ENCODE peak calls at places on chromosome 6, in five cellular contexts. X is heart right ventricle; I is iPS DF 19.7; Z is activated CD4-positive, alpha-beta T cell treated with anti-CD3 and anti-CD28 coated beads for 1 hour; P is tibial artery. G is an unnamed sample.

GRCh38 chr6:116096979-116097816 is 3.5 kb upstream of the NT5DC1 start:
- DNase-seq in X (no peak), I (no peak), Z (no peak), P (no peak), G (no peak)

GRCh38 chr6:40791004-40791403 is 203.8 kb upstream of the LRFN2 start:
- DNase-seq in X (no peak), I (no peak), Z (no peak), P (no peak), G (no peak)

GRCh38 chr6:150076196-150076893 is 7.4 kb upstream of the ULBP3 start:
- DNase-seq in X (no peak), I (no peak), Z (no peak), P (no peak), G (no peak)

GRCh38 chr6:69796081-69796626 is 656 bp downstream of the LMBRD1 start:
- DNase-seq in X (peak; percentile 10), I (no peak), Z (no peak), P (no peak), G (no peak)

GRCh38 chr6:27130668-27131428 is 116.7 kb upstream of the PRSS16 start:
- DNase-seq in X (no peak), I (no peak), Z (no peak), P (no peak), G (no peak)

GRCh38 chr6:106413016-106413415 is 52.5 kb downstream of the CRYBG1 start:
- DNase-seq in X (no peak), I (no peak), Z (no peak), P (no peak), G (no peak)

GRCh38 chr6:94785514-94785913 is 791.8 kb upstream of the MANEA start:
- DNase-seq in X (no peak), I (no peak), Z (no peak), P (no peak), G (no peak)

GRCh38 chr6:2028457-2029038 is 216.9 kb downstream of the GMDS start:
- DNase-seq in X (no peak), I (no peak), Z (no peak), P (no peak), G (no peak)

GRCh38 chr6:14454467-14454763 is 336.8 kb downstream of the CD83 start:
- DNase-seq in X (no peak), I (no peak), Z (peak; percentile 15), P (no peak), G (no peak)

GRCh38 chr6:108559097-108559883 is 1.4 kb upstream of the FOXO3 start:
- DNase-seq in X (peak; percentile 92), I (no peak), Z (peak; percentile 83), P (peak; percentile 97), G (no peak)